ENCODE peak calls at places on chromosomes 3 and 15, in six cellular contexts. U is endothelial cell, I is foreskin fibroblast, Y is HL-60, B is fibroblast of pulmonary artery, M is cardiac muscle cell. P is an unnamed sample.

GRCh38 chr3:100710355-100711198 is 1.3 kb downstream of the TFG start:
- DNase-seq in Y (peak; percentile 73), U (peak; percentile 33), B (peak; percentile 73), I (peak; percentile 54), M (peak; percentile 70), P (peak; percentile 76)

GRCh38 chr15:58161436-58161835 is 23.3 kb downstream of the AQP9 start:
- DNase-seq in Y (no peak), B (no peak), I (no peak), M (no peak), U (no peak), P (no peak)

GRCh38 chr15:77464129-77464865 is 43.6 kb downstream of the HMG20A start:
- DNase-seq in M (no peak), B (no peak), Y (no peak), U (no peak), I (peak; percentile 53), P (no peak)

GRCh38 chr3:165643433-165643824 is 193.8 kb downstream of the BCHE start:
- DNase-seq in Y (no peak), U (no peak), B (peak; percentile 40), I (no peak), M (no peak), P (no peak)

GRCh38 chr3:32457971-32458471 is 44.6 kb downstream of the CMTM6 start:
- DNase-seq in Y (peak; percentile 62), M (no peak), I (no peak), U (no peak), B (no peak), P (no peak)

GRCh38 chr3:56771376-56771775 is 30.4 kb downstream of the ARHGEF3 start:
- DNase-seq in B (no peak), I (no peak), U (no peak), M (no peak), Y (no peak), P (no peak)

GRCh38 chr15:98785796-98786581 is 137.7 kb downstream of the IGF1R start:
- DNase-seq in U (no peak), M (peak; percentile 74), Y (no peak), I (no peak), B (no peak), P (no peak)

GRCh38 chr3:191379473-191379872 is 49.1 kb upstream of the UTS2B start:
- DNase-seq in I (no peak), B (no peak), U (no peak), M (no peak), Y (no peak), P (no peak)

GRCh38 chr3:141489184-141489583 is 2.4 kb downstream of the RASA2 start:
- DNase-seq in U (no peak), Y (no peak), I (no peak), M (no peak), B (no peak), P (no peak)

GRCh38 chr3:54443572-54444161 is 321.3 kb downstream of the CACNA2D3 start:
- DNase-seq in B (no peak), Y (no peak), I (no peak), M (no peak), U (no peak), P (peak; percentile 73)

GRCh38 chr15:41585140-41586047 is 26.4 kb downstream of the TYRO3 start:
- DNase-seq in B (peak; percentile 69), U (peak; percentile 52), M (peak; percentile 47), I (peak; percentile 40), Y (peak; percentile 44), P (no peak)

GRCh38 chr3:43162573-43163084 is 56.8 kb upstream of the POMGNT2 start:
- DNase-seq in Y (no peak), U (no peak), B (no peak), I (no peak), M (no peak), P (no peak)

GRCh38 chr3:196688349-196688748 is 23.7 kb downstream of the CEP19 start:
- DNase-seq in U (no peak), I (peak; percentile 90), B (peak; percentile 99), Y (peak; percentile 92), M (no peak), P (peak; percentile 88)

GRCh38 chr3:69368129-69368741 is 17.7 kb downstream of the FRMD4B start:
- DNase-seq in Y (peak; percentile 89), M (no peak), U (no peak), B (peak; percentile 53), I (no peak), P (peak; percentile 41)

GRCh38 chr3:43759297-43759782 is 68.6 kb downstream of the ABHD5 start:
- DNase-seq in B (peak; percentile 57), I (peak; percentile 94), Y (no peak), M (peak; percentile 54), U (no peak), P (peak; percentile 54)

GRCh38 chr15:29692527-29692926 is 129.7 kb downstream of the TJP1 start:
- DNase-seq in M (no peak), Y (no peak), U (no peak), I (no peak), B (peak; percentile 11), P (no peak)

GRCh38 chr3:120102674-120103073 is 8.4 kb upstream of the GSK3B start:
- DNase-seq in I (no peak), U (no peak), M (no peak), B (no peak), Y (no peak), P (peak; percentile 88)

GRCh38 chr3:72162649-72163184 is 377.8 kb upstream of the PROK2 start:
- DNase-seq in Y (no peak), M (no peak), I (no peak), U (no peak), B (no peak), P (no peak)

GRCh38 chr3:25047058-25047457 is 381.0 kb upstream of the RARB start:
- DNase-seq in Y (no peak), U (no peak), M (no peak), B (peak; percentile 29), I (no peak), P (peak; percentile 48)

GRCh38 chr15:29331669-29332068 is 62.0 kb upstream of the NSMCE3 start:
- DNase-seq in U (no peak), B (no peak), I (no peak), Y (no peak), M (no peak), P (no peak)

GRCh38 chr3:168984872-168985271 is 678.6 kb downstream of the MECOM start:
- DNase-seq in M (no peak), I (no peak), U (no peak), Y (no peak), B (no peak), P (no peak)

GRCh38 chr3:158918008-158918407 is 116.2 kb downstream of the MFSD1 start:
- DNase-seq in Y (peak; percentile 32), M (peak; percentile 63), I (peak; percentile 78), U (peak; percentile 69), B (peak; percentile 67), P (peak; percentile 70)

GRCh38 chr3:48086736-48087470 is 70.7 kb upstream of the MAP4 start:
- DNase-seq in U (no peak), M (no peak), B (peak; percentile 44), I (peak; percentile 50), Y (no peak), P (peak; percentile 28)

GRCh38 chr15:70492240-70493177 is 270.8 kb downstream of the UACA start:
- DNase-seq in M (no peak), Y (peak; percentile 95), B (peak; percentile 72), I (peak; percentile 78), U (no peak), P (peak; percentile 86)

GRCh38 chr15:40900256-40901052 is 6.2 kb downstream of the VPS18 start:
- DNase-seq in Y (no peak), M (no peak), U (no peak), B (no peak), I (no peak), P (no peak)

GRCh38 chr3:30659270-30660127 is 53.1 kb downstream of the TGFBR2 start:
- DNase-seq in Y (no peak), M (no peak), U (no peak), I (peak; percentile 93), B (peak; percentile 91), P (peak; percentile 69)

GRCh38 chr3:149717391-149718056 is 34.8 kb downstream of the COMMD2 start:
- DNase-seq in M (peak; percentile 71), U (peak; percentile 35), I (peak; percentile 61), B (peak; percentile 90), Y (peak; percentile 27), P (peak; percentile 76)

DNA sequence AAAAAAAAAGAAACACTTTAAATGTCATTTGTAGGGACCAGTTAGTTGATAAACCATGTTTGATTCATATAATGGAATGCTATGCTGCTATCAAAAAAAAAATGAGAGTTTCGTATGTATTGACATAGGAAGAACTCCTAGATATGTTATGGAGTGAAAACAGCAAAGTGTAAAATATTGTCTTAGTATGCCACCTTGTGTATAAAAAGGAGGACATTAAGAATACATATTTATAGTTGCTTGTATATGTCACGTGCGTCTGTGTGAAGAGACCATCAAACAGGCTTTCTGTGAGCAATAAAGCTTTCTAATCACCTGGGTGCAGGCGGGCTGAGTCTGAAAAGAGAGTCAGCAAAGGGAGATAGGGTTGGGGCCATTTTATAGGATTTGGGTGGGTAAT is 39.5 kb downstream of the KBTBD8 start:
- DNase-seq in B (peak; percentile 62), U (no peak), I (no peak), M (no peak), Y (no peak), P (no peak)
- TF ChIP-seq CTCF in B (peak; percentile 22), U (no peak), I (no peak), M (peak; percentile 29), Y (no peak), P (peak; percentile 11)

DNA sequence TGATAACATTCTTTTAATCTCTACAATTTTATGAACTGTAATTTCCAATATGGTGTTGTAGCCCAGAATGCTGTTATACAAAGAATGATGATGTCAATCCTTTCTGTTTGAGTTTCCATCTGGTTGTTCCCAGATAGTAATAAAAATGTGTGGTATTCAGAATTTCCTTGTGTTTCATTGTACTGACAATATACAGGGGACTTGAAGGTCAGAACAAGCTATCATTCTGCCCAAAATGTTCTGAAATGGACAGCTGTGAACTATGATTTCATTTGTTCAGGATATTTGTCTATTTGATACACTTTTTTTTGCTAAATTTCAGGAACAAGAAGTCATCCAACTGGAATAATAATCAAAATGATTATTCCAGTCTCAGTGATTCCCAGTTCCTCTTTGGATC is 40.8 kb downstream of the C3orf62 start:
- DNase-seq in I (no peak), U (no peak), B (no peak), Y (no peak), M (no peak), P (no peak)
- TF ChIP-seq CTCF in I (no peak), U (no peak), B (no peak), Y (no peak), M (no peak), P (no peak)

GRCh38 chr3:19065027-19065426 is 83.3 kb upstream of the KCNH8 start:
- DNase-seq in U (no peak), Y (no peak), B (peak; percentile 3), M (peak; percentile 42), I (no peak), P (peak; percentile 36)
- TF ChIP-seq CTCF in U (no peak), Y (no peak), B (no peak), M (peak; percentile 5), I (no peak), P (peak; percentile 58)

GRCh38 chr3:51389423-51390183 is 1.5 kb upstream of the RBM15B start:
- DNase-seq in Y (peak; percentile 61), U (peak; percentile 63), M (peak; percentile 68), B (peak; percentile 62), I (no peak), P (peak; percentile 54)

GRCh38 chr3:51391075-51391565 is at the start of gene RBM15B:
- DNase-seq in I (peak; percentile 97), M (peak; percentile 98), Y (peak; percentile 97), B (peak; percentile 97), U (peak; percentile 98), P (peak; percentile 95)

GRCh38 chr3:51390186-51390585 is 899 bp upstream of the RBM15B start:
- DNase-seq in I (no peak), U (no peak), M (no peak), Y (no peak), B (no peak), P (no peak)

GRCh38 chr3:51391566-51392300 is 648 bp downstream of the RBM15B start:
- DNase-seq in Y (no peak), M (peak; percentile 46), U (peak; percentile 30), I (no peak), B (peak; percentile 46), P (peak; percentile 20)

GRCh38 chr3:51390600-51391074 is 448 bp upstream of the RBM15B start:
- DNase-seq in Y (no peak), I (no peak), M (no peak), B (no peak), U (no peak), P (no peak)
- TF ChIP-seq CTCF in Y (no peak), I (no peak), M (no peak), B (no peak), U (peak; percentile 70), P (no peak)